ENCODE peak calls at places on chromosome 16, in six cellular contexts. M is mesendoderm, S is heart left ventricle, K is stomach, P is cardiac muscle cell, V is AG04450. Q is an unnamed sample.

GRCh38 chr16:50509521-50510341 is 38.5 kb upstream of the NKD1 start:
- DNase-seq in M (peak), S (no peak), K (peak), P (peak), V (no peak), Q (no peak)

GRCh38 chr16:16782153-16782552 is 403.2 kb downstream of the NPIPA7 start:
- DNase-seq in M (peak), S (no peak), K (no peak), P (no peak), V (no peak), Q (no peak)

GRCh38 chr16:56776562-56776961 is 46.6 kb downstream of the NUP93 start:
- DNase-seq in M (no peak), S (no peak), K (peak), P (peak), V (no peak), Q (peak)

GRCh38 chr16:20865420-20866126 is 34.6 kb downstream of the DCUN1D3 start:
- DNase-seq in M (no peak), S (no peak), K (no peak), P (no peak), V (no peak), Q (no peak)

GRCh38 chr16:27737513-27737912 is 187.6 kb downstream of the KATNIP start:
- DNase-seq in M (no peak), S (no peak), K (no peak), P (no peak), V (no peak), Q (no peak)

GRCh38 chr16:70381604-70382342 is 35.1 kb downstream of the DDX19A start:
- DNase-seq in M (no peak), S (no peak), K (no peak), P (no peak), V (no peak), Q (no peak)

GRCh38 chr16:49575352-49576172 is 202.0 kb downstream of the C16orf78 start:
- DNase-seq in M (peak), S (peak), K (peak), P (peak), V (no peak), Q (no peak)

GRCh38 chr16:17914168-17914567 is 422.4 kb downstream of the NPIPA8 start:
- DNase-seq in M (no peak), S (no peak), K (no peak), P (no peak), V (no peak), Q (no peak)

GRCh38 chr16:69405757-69406156 is 18.7 kb upstream of the CYB5B start:
- DNase-seq in M (no peak), S (no peak), K (no peak), P (no peak), V (no peak), Q (no peak)

GRCh38 chr16:59170065-59170712 is 436.1 kb upstream of the GOT2 start:
- DNase-seq in M (peak), S (no peak), K (no peak), P (no peak), V (no peak), Q (no peak)
- H3K4me3 ChIP-seq in M (no peak), S (no peak), K (no peak), P (no peak), V (no peak), Q (no peak)

DNA sequence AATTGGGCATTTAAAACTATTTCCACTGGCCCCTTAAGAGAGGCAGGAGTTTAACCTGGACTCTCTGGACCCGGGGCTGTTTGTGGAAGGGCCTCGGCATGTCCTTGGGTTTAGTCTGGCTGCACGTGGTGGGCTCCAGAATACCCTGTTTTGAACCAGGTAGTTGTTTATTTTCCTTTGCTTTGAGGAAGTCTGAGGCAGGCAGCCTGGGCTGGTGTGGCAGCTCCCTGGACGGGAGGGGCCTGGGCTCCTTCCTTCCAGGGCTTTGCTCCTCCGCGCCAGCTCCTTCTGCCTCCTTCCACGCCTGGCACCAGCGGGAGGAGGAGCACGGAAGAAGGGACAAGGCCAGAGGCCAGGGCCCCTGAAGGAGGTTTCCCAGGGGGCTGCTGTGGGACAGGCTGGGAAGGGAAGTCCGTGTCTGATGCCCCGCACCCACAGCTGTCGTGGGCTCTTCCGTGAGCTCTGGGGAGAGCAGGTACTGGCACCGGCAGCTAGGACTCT is 15.5 kb downstream of the BANP start:
- DNase-seq in M (no peak), S (peak), K (peak), P (no peak), V (no peak), Q (no peak)
- H3K27ac ChIP-seq in M (no peak), S (peak), K (peak), P (no peak), V (peak), Q (peak)

GRCh38 chr16:84396537-84397008 is 28.2 kb downstream of the ATP2C2 start:
- DNase-seq in M (peak), S (no peak), K (no peak), P (peak), V (no peak), Q (peak)
- H3K4me3 ChIP-seq in M (no peak), S (no peak), K (no peak), P (no peak), V (no peak), Q (no peak)

DNA sequence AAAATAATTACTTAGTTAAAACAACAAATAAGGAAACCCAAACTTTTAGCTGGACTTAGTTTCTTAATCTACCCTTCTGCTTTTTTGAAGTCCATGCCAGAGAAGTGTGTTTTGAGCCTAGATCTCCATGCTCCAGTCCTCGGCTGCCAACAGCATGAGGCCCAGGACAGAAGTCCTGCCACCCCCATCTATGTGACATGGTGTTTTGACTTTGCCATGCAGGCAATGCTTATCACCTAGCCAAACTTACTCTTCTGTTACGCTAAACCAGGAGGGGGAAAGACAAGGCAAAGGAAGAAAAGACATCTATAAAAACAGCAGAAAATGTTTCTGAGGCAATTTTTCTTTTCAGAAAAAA is 119.5 kb downstream of the PARN start:
- DNase-seq in M (no peak), S (no peak), K (no peak), P (no peak), V (no peak), Q (no peak)
- H3K27ac ChIP-seq in M (no peak), S (no peak), K (no peak), P (no peak), V (no peak), Q (no peak)

DNA sequence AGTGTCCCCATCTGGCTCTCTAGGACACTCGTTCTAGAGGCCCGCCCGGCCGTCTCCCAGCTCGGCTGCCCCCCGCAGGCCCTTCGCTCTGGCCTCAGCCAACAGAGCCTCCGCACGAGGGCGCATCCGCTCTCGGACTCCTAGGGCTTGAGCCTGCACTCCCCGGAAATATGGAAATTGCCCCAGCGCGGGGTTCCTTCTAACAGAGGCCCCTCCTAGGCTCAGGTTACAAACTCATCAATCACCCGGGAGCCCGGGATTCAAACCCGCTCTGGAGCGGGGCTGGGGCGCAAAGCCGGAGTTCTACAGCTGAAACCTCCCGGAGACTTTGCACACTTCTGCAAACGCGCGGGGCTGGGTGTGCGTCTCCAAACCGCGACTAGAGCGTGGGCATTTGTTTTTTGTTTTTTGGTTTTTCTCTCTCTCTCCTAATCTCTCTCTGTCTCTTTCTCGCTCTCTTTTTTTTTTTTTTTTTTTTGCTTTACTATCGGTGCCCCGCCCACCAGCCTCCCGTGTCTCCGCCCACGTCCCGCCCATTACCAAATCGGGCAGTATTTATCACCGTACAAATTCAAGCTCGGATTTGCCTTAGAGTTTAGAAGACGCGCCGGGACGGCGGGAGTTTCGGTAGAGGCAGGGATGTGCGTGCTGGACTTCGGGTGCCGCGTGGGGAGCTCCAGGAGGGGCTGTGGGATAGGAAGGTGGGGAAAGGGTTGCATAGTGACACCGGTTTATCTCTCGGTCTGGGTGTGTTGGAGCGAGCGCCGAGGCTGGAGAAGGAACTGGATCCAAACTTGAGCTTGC is 2.4 kb upstream of the FOXL1 start:
- DNase-seq in M (peak), S (peak), K (peak), P (peak), V (peak), Q (no peak)
- H3K4me3 ChIP-seq in M (peak), S (peak), K (peak), P (peak), V (peak), Q (peak)

DNA sequence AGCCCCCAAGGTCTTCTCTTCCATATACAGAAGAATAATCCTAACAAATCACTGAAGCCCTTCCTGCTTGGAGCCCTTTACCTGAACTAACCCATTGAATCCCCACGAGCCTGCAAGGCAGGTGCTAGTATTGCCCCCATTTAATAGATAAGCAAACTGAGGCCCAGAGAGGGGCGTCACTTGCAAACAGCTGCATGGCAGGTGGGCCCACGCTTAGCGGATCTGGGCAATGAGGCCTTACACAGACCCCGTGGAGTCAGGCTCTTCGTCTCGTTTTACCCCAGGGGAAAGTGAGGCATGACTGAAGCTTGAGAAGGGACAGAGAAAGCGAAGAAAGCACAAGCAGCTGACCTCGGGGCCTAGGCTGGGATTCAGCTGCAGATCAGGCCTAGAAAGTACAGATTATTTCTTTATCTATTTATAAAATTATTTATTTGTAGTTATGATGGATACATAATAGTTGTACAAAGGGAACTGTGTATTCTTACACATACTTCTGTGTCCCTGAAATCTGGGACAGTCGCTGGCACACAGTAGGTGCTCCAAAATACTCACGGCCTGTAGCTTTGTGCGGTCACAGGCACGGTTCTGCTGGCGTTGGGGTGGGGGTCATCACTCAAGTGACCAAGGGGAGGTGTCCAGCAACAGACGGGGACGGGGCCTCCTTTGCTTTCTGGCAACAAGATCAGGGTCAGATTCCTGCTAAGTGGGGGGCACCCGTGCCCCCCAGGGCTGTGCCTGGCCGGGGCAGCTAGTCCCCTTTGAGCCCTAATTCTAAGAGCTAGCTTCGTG is 223.2 kb upstream of the GSE1 start:
- DNase-seq in M (no peak), S (peak), K (no peak), P (no peak), V (no peak), Q (no peak)
- H3K27ac ChIP-seq in M (no peak), S (no peak), K (peak), P (peak), V (peak), Q (no peak)

GRCh38 chr16:30747331-30747730 is 894 bp upstream of the PHKG2 start:
- DNase-seq in M (no peak), S (no peak), K (no peak), P (peak), V (no peak), Q (no peak)
- H3K4me3 ChIP-seq in M (no peak), S (peak), K (peak), P (peak), V (no peak), Q (no peak)

GRCh38 chr16:660459-661183 is 7.3 kb upstream of the RHOT2 start:
- DNase-seq in M (peak), S (peak), K (peak), P (peak), V (peak), Q (peak)
- H3K27ac ChIP-seq in M (no peak), S (peak), K (peak), P (no peak), V (peak), Q (peak)

DNA sequence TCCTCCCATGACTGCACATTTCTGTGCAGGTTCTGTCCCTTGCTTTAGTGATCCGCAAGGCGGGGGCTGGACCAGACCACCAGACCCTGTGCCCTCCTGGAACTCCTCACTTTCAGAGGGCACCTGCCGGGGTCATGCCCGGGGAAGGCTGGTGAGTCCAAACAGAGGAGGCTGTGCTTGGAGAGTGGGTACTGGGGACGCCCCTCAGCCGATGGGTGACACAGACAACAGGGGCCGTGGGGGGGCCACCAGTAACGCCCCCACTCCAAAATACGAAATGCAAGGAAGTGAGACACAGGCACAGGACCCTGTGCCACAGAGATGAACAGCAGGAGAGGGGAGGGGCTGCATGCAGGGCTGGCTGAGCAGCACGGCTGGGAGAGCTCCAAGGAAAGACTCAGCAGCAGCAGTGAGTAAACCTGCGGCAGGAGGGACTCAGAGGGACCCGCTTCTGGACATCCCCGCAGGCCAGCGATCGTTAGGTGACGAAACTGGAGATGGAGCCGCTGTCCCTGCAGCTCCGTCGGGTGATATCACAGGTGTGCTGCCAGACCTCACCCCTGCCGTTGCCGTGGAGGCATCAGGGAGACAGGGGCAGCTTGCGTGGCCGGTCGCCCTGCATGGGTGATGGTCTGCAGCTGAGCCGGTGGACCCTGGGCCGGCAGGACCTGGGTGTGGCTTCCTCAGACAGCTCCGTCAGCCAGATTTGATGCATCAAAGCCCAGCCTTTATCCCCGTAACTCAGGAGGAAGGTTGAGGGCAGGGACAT is 71.2 kb upstream of the GNG13 start:
- DNase-seq in M (no peak), S (no peak), K (no peak), P (no peak), V (no peak), Q (no peak)
- H3K4me3 ChIP-seq in M (no peak), S (no peak), K (no peak), P (no peak), V (no peak), Q (no peak)